ENCODE peak calls at places on chromosomes 1 and 21, in four cellular contexts. G, V, Y and I are unnamed samples.

GRCh38 chr1:8571200-8571984 is 246.0 kb downstream of the RERE start:
- DNase-seq in G (peak), V (no peak), Y (no peak), I (no peak)

GRCh38 chr1:19333587-19334354 is 21.6 kb downstream of the SLC66A1 start:
- DNase-seq in G (no peak), V (no peak), Y (no peak), I (no peak)

GRCh38 chr1:55916480-55916879 is 662.9 kb downstream of the PLPP3 start:
- DNase-seq in G (no peak), V (no peak), Y (no peak), I (no peak)

GRCh38 chr1:43947061-43947889 is 525 bp downstream of the IPO13 start:
- DNase-seq in G (no peak), V (no peak), Y (no peak), I (no peak)

GRCh38 chr1:219317762-219318353 is 144.2 kb downstream of the LYPLAL1 start:
- DNase-seq in G (no peak), V (no peak), Y (no peak), I (no peak)

GRCh38 chr1:32759521-32759980 is 57.0 kb upstream of the SYNC start:
- DNase-seq in G (no peak), V (no peak), Y (no peak), I (no peak)

GRCh38 chr1:113456967-113457366 is 66.7 kb downstream of the MAGI3 start:
- DNase-seq in G (peak), V (peak), Y (no peak), I (no peak)

GRCh38 chr1:119136401-119136800 is 4.1 kb downstream of the WARS2 start:
- DNase-seq in G (no peak), V (peak), Y (no peak), I (no peak)

GRCh38 chr1:45337630-45338320 is 2.2 kb upstream of the TOE1 start:
- DNase-seq in G (no peak), V (no peak), Y (no peak), I (no peak)

GRCh38 chr1:181140891-181141290 is 52.4 kb downstream of the IER5 start:
- DNase-seq in G (no peak), V (no peak), Y (no peak), I (no peak)

GRCh38 chr1:65799601-65800000 is 6.9 kb downstream of the PDE4B start:
- DNase-seq in G (peak), V (no peak), Y (no peak), I (no peak)

GRCh38 chr1:64675718-64676345 is 69.0 kb upstream of the RAVER2 start:
- DNase-seq in G (peak), V (no peak), Y (no peak), I (no peak)

GRCh38 chr1:151716405-151716762 is 219 bp downstream of the CELF3 start:
- DNase-seq in G (no peak), V (no peak), Y (no peak), I (no peak)

GRCh38 chr1:195717651-195718050 is 890.6 kb downstream of the KCNT2 start:
- DNase-seq in G (no peak), V (no peak), Y (no peak), I (no peak)

GRCh38 chr1:244207042-244207934 is 156.2 kb downstream of the ZBTB18 start:
- DNase-seq in G (no peak), V (no peak), Y (no peak), I (no peak)

GRCh38 chr21:45589686-45590245 is 47.5 kb upstream of the SLC19A1 start:
- DNase-seq in G (no peak), V (no peak), Y (no peak), I (no peak)

GRCh38 chr1:226784081-226785049 is 45.3 kb upstream of the ITPKB start:
- DNase-seq in G (peak), V (no peak), Y (no peak), I (no peak)

GRCh38 chr1:41507152-41507720 is 22.8 kb upstream of the EDN2 start:
- DNase-seq in G (no peak), V (no peak), Y (no peak), I (no peak)

GRCh38 chr1:18676431-18676830 is 45.8 kb downstream of the PAX7 start:
- DNase-seq in G (no peak), V (no peak), Y (no peak), I (no peak)

GRCh38 chr21:37463083-37463780 is 96.7 kb downstream of the DYRK1A start:
- DNase-seq in G (peak), V (peak), Y (no peak), I (no peak)

GRCh38 chr1:198929961-198930599 is 291.2 kb downstream of the PTPRC start:
- DNase-seq in G (peak), V (no peak), Y (no peak), I (no peak)